ENCODE peak calls at places on chromosomes 6 and 20, in nine cellular contexts. U is ACHN; R is activated naive CD4-positive, alpha-beta T cell; K is ecto neural progenitor cell; X is G401; D is lung microvascular endothelial cell; L is nucleus accumbens; S is foreskin keratinocyte; M is astrocyte. B is an unnamed sample.

GRCh38 chr6:35688605-35689322 is at the start of gene FKBP5:
- DNase-seq in U (peak; percentile 87), R (peak; percentile 68), K (peak; percentile 95), X (peak; percentile 65), D (peak; percentile 95), L (peak; percentile 83), S (peak; percentile 44), M (peak; percentile 73), B (peak; percentile 89)

GRCh38 chr6:148507774-148508173 is 165.1 kb downstream of the SASH1 start:
- DNase-seq in U (no peak), R (no peak), K (no peak), X (no peak), D (no peak), L (no peak), S (no peak), M (peak; percentile 39), B (no peak)

GRCh38 chr20:2507875-2508630 is 662 bp downstream of the ZNF343 start:
- DNase-seq in U (no peak), R (no peak), K (no peak), X (peak; percentile 15), D (peak; percentile 11), L (no peak), S (no peak), M (no peak), B (peak; percentile 32)

GRCh38 chr6:43762410-43762768 is 7.6 kb upstream of the VEGFA start:
- DNase-seq in U (no peak), R (no peak), K (no peak), X (no peak), D (no peak), L (no peak), S (no peak), M (no peak), B (no peak)

GRCh38 chr6:139549561-139550070 is 175.2 kb upstream of the CITED2 start:
- DNase-seq in U (no peak), R (no peak), K (no peak), X (no peak), D (no peak), L (no peak), S (peak; percentile 51), M (no peak), B (peak; percentile 46)

GRCh38 chr6:117328500-117328899 is 63.1 kb downstream of the VGLL2 start:
- DNase-seq in U (no peak), R (no peak), K (no peak), X (no peak), D (no peak), L (no peak), S (no peak), M (no peak), B (no peak)

GRCh38 chr6:125393449-125393858 is 91.7 kb upstream of the HDDC2 start:
- DNase-seq in U (no peak), R (no peak), K (no peak), X (no peak), D (no peak), L (no peak), S (no peak), M (no peak), B (no peak)

GRCh38 chr6:9397981-9398559 is 962.7 kb upstream of the SLC35B3 start:
- DNase-seq in U (no peak), R (no peak), K (no peak), X (no peak), D (peak; percentile 53), L (no peak), S (no peak), M (no peak), B (no peak)

GRCh38 chr20:51388227-51388626 is 154.3 kb downstream of the NFATC2 start:
- DNase-seq in U (peak; percentile 22), R (no peak), K (no peak), X (no peak), D (no peak), L (no peak), S (peak; percentile 54), M (peak; percentile 57), B (peak; percentile 65)

GRCh38 chr6:57137392-57137791 is 34.7 kb upstream of the BAG2 start:
- DNase-seq in U (no peak), R (no peak), K (no peak), X (no peak), D (no peak), L (no peak), S (no peak), M (no peak), B (no peak)